ENCODE peak calls at places on chromosome X, in six cellular contexts. X, C, F, J, W and Z are unnamed samples.

GRCh38 chrX:106955004-106955772 is 35.0 kb downstream of the CLDN2 start:
- DNase-seq in X (no peak), C (no peak), F (no peak), J (no peak), W (no peak), Z (no peak)

GRCh38 chrX:79107891-79108718 is 36.4 kb upstream of the GPR174 start:
- DNase-seq in X (no peak), C (no peak), F (no peak), J (no peak), W (no peak), Z (peak; percentile 5)

GRCh38 chrX:31280580-31280979 is 208.7 kb upstream of the FTHL17 start:
- DNase-seq in X (no peak), C (no peak), F (no peak), J (no peak), W (no peak), Z (no peak)

GRCh38 chrX:110412971-110413726 is 54.5 kb downstream of the RTL9 start:
- DNase-seq in X (peak; percentile 37), C (peak; percentile 48), F (no peak), J (peak; percentile 42), W (peak; percentile 84), Z (peak; percentile 69)

GRCh38 chrX:71198066-71198465 is 25.0 kb upstream of the GJB1 start:
- DNase-seq in X (no peak), C (no peak), F (no peak), J (peak; percentile 2), W (no peak), Z (peak; percentile 72)

GRCh38 chrX:31178769-31179125 is 106.9 kb upstream of the FTHL17 start:
- DNase-seq in X (no peak), C (no peak), F (no peak), J (no peak), W (no peak), Z (no peak)

GRCh38 chrX:17788956-17789562 is 51.8 kb downstream of the SCML1 start:
- DNase-seq in X (no peak), C (no peak), F (no peak), J (no peak), W (no peak), Z (no peak)

GRCh38 chrX:68691102-68691501 is 43.6 kb downstream of the STARD8 start:
- DNase-seq in X (no peak), C (no peak), F (no peak), J (no peak), W (no peak), Z (no peak)

GRCh38 chrX:1686642-1687041 is 71.8 kb downstream of the ASMT start:
- DNase-seq in X (no peak), C (no peak), F (no peak), J (no peak), W (no peak), Z (no peak)

GRCh38 chrX:1246816-1247215 is 21.8 kb upstream of the CSF2RA start:
- DNase-seq in X (peak; percentile 54), C (peak; percentile 61), F (peak; percentile 38), J (peak; percentile 80), W (peak; percentile 13), Z (peak; percentile 85)

GRCh38 chrX:16573781-16574180 is 76.2 kb upstream of the S100G start:
- DNase-seq in X (no peak), C (no peak), F (no peak), J (no peak), W (no peak), Z (no peak)

GRCh38 chrX:97844161-97844560 is 960.5 kb downstream of the RPA4 start:
- DNase-seq in X (no peak), C (no peak), F (no peak), J (no peak), W (no peak), Z (no peak)

GRCh38 chrX:42680651-42681050 is 97.3 kb downstream of the PPP1R2C start:
- DNase-seq in X (no peak), C (no peak), F (no peak), J (no peak), W (no peak), Z (peak; percentile 27)

GRCh38 chrX:22105231-22105630 is 73.1 kb downstream of the PHEX start:
- DNase-seq in X (no peak), C (no peak), F (no peak), J (no peak), W (no peak), Z (no peak)

GRCh38 chrX:40174594-40175415 is 77.0 kb upstream of the BCOR start:
- DNase-seq in X (no peak), C (no peak), F (no peak), J (peak; percentile 51), W (peak; percentile 72), Z (peak; percentile 75)

GRCh38 chrX:132127748-132128147 is at the start of gene FRMD7:
- DNase-seq in X (no peak), C (no peak), F (no peak), J (no peak), W (no peak), Z (no peak)

GRCh38 chrX:69137371-69137881 is 27.8 kb downstream of the PJA1 start:
- DNase-seq in X (no peak), C (no peak), F (no peak), J (no peak), W (no peak), Z (no peak)